ENCODE peak calls at places on chromosomes 12 and 14, in ten cellular contexts. S, B, G, F, N, L, R, P, V and C are unnamed samples.

GRCh38 chr12:112496493-112496892 is 77.7 kb downstream of the PTPN11 start:
- DNase-seq in S (no peak), B (no peak), G (no peak), F (no peak), N (no peak), L (no peak), R (no peak), P (no peak), V (no peak), C (no peak)

GRCh38 chr14:50025776-50026175 is 90.6 kb downstream of the VCPKMT start:
- DNase-seq in S (no peak), B (no peak), G (no peak), F (no peak), N (no peak), L (no peak), R (no peak), P (no peak), V (no peak), C (no peak)

GRCh38 chr12:49674318-49674985 is 32.8 kb downstream of the FMNL3 start:
- DNase-seq in S (no peak), B (no peak), G (peak), F (no peak), N (no peak), L (no peak), R (no peak), P (no peak), V (no peak), C (no peak)

GRCh38 chr14:89855961-89856360 is 98.6 kb downstream of the EFCAB11 start:
- DNase-seq in S (no peak), B (no peak), G (no peak), F (no peak), N (no peak), L (no peak), R (no peak), P (no peak), V (no peak), C (no peak)

GRCh38 chr14:95302667-95303066 is 17.0 kb downstream of the CLMN start:
- DNase-seq in S (no peak), B (no peak), G (no peak), F (no peak), N (no peak), L (no peak), R (no peak), P (no peak), V (no peak), C (no peak)

GRCh38 chr14:101635238-101636080 is 74.2 kb downstream of the DIO3 start:
- DNase-seq in S (peak), B (no peak), G (peak), F (no peak), N (no peak), L (no peak), R (no peak), P (no peak), V (no peak), C (no peak)

GRCh38 chr12:5546616-5547015 is 114.7 kb downstream of the NTF3 start:
- DNase-seq in S (no peak), B (no peak), G (no peak), F (no peak), N (no peak), L (peak), R (no peak), P (no peak), V (no peak), C (no peak)

GRCh38 chr14:90645842-90646443 is 170.3 kb downstream of the TTC7B start:
- DNase-seq in S (peak), B (peak), G (no peak), F (peak), N (no peak), L (no peak), R (no peak), P (no peak), V (no peak), C (peak)

GRCh38 chr12:58176296-58176869 is 235.0 kb downstream of the ATP23 start:
- DNase-seq in S (peak), B (peak), G (no peak), F (peak), N (no peak), L (peak), R (no peak), P (peak), V (no peak), C (peak)

GRCh38 chr12:3727877-3728632 is 24.9 kb downstream of the CRACR2A start:
- DNase-seq in S (no peak), B (peak), G (no peak), F (peak), N (no peak), L (no peak), R (no peak), P (no peak), V (no peak), C (peak)

GRCh38 chr14:51092965-51093364 is 1.9 kb downstream of the TRIM9 start:
- DNase-seq in S (no peak), B (no peak), G (no peak), F (no peak), N (no peak), L (no peak), R (no peak), P (no peak), V (no peak), C (no peak)

GRCh38 chr14:55688566-55688965 is 108.6 kb downstream of the KTN1 start:
- DNase-seq in S (no peak), B (no peak), G (no peak), F (no peak), N (no peak), L (no peak), R (no peak), P (no peak), V (no peak), C (peak)

GRCh38 chr12:57166971-57167371 is 19.6 kb upstream of the LRP1-AS start:
- DNase-seq in S (no peak), B (no peak), G (no peak), F (no peak), N (peak), L (no peak), R (no peak), P (no peak), V (no peak), C (no peak)

GRCh38 chr12:6241495-6241894 is 41.3 kb downstream of the CD9 start:
- DNase-seq in S (no peak), B (no peak), G (no peak), F (no peak), N (no peak), L (no peak), R (no peak), P (no peak), V (no peak), C (no peak)

GRCh38 chr12:51874486-51874885 is 13.4 kb upstream of the ANKRD33 start:
- DNase-seq in S (no peak), B (no peak), G (no peak), F (no peak), N (no peak), L (no peak), R (no peak), P (no peak), V (no peak), C (no peak)

GRCh38 chr14:68790656-68791077 is 2.2 kb downstream of the ZFP36L1 start:
- DNase-seq in S (no peak), B (no peak), G (no peak), F (no peak), N (peak), L (no peak), R (no peak), P (no peak), V (no peak), C (peak)

GRCh38 chr12:47268501-47269459 is 189.0 kb upstream of the AMIGO2 start:
- DNase-seq in S (no peak), B (no peak), G (no peak), F (no peak), N (no peak), L (no peak), R (no peak), P (no peak), V (no peak), C (peak)

GRCh38 chr12:107449891-107450290 is 235.7 kb upstream of the PWP1 start:
- DNase-seq in S (no peak), B (no peak), G (no peak), F (no peak), N (no peak), L (no peak), R (no peak), P (no peak), V (no peak), C (no peak)

GRCh38 chr12:229441-230191 is 15.7 kb upstream of the SLC6A12 start:
- DNase-seq in S (peak), B (peak), G (peak), F (no peak), N (no peak), L (no peak), R (no peak), P (peak), V (no peak), C (no peak)

GRCh38 chr12:14024589-14024988 is 43.2 kb upstream of the GRIN2B start:
- DNase-seq in S (no peak), B (no peak), G (no peak), F (no peak), N (no peak), L (no peak), R (no peak), P (no peak), V (no peak), C (no peak)

GRCh38 chr14:96538663-96539317 is 36.6 kb downstream of the PAPOLA start:
- DNase-seq in S (no peak), B (no peak), G (no peak), F (no peak), N (no peak), L (no peak), R (no peak), P (no peak), V (no peak), C (no peak)

GRCh38 chr12:121893901-121894540 is 5.4 kb downstream of the PSMD9 start:
- DNase-seq in S (peak), B (no peak), G (peak), F (peak), N (no peak), L (peak), R (no peak), P (no peak), V (no peak), C (peak)

GRCh38 chr12:131142891-131143637 is 189.4 kb downstream of the ADGRD1 start:
- DNase-seq in S (peak), B (no peak), G (peak), F (no peak), N (no peak), L (no peak), R (no peak), P (peak), V (no peak), C (no peak)

GRCh38 chr12:94255428-94255827 is 107.1 kb downstream of the PLXNC1 start:
- DNase-seq in S (no peak), B (no peak), G (no peak), F (no peak), N (no peak), L (no peak), R (no peak), P (no peak), V (no peak), C (no peak)

GRCh38 chr12:62738105-62738504 is 196.8 kb downstream of the PPM1H start:
- DNase-seq in S (no peak), B (no peak), G (no peak), F (no peak), N (no peak), L (no peak), R (no peak), P (no peak), V (no peak), C (no peak)

GRCh38 chr12:77953515-77953914 is 122.8 kb downstream of the NAV3 start:
- DNase-seq in S (no peak), B (no peak), G (no peak), F (peak), N (no peak), L (no peak), R (no peak), P (no peak), V (no peak), C (peak)